ENCODE peak calls at places on chromosomes 1 and 21, in eight cellular contexts. One of them, this sample, is unnamed.

GRCh38 chr1:29685387-29685786 is 449.1 kb downstream of the PTPRU start:
- DNase-seq in fibroblast of the aortic adventitia: no peak
- DNase-seq in AG04449: no peak
- DNase-seq in upper lobe of right lung: peak
- DNase-seq in MCF 10A: no peak
- DNase-seq in heart right ventricle: no peak
- DNase-seq in GM20000: no peak
- DNase-seq in fibroblast of pulmonary artery: no peak
- DNase-seq in this sample: no peak

GRCh38 chr1:38558476-38559179 is 300.9 kb downstream of the RRAGC start:
- DNase-seq in MCF 10A: no peak
- DNase-seq in fibroblast of the aortic adventitia: no peak
- DNase-seq in heart right ventricle: no peak
- DNase-seq in GM20000: no peak
- DNase-seq in upper lobe of right lung: peak
- DNase-seq in AG04449: no peak
- DNase-seq in fibroblast of pulmonary artery: no peak
- DNase-seq in this sample: no peak

GRCh38 chr1:203643213-203644045 is 16.8 kb downstream of the ATP2B4 start:
- DNase-seq in heart right ventricle: no peak
- DNase-seq in GM20000: no peak
- DNase-seq in fibroblast of the aortic adventitia: peak
- DNase-seq in fibroblast of pulmonary artery: peak
- DNase-seq in MCF 10A: peak
- DNase-seq in AG04449: no peak
- DNase-seq in upper lobe of right lung: no peak
- DNase-seq in this sample: no peak

GRCh38 chr1:16046865-16047264 is 3.3 kb downstream of the CLCNKB start:
- DNase-seq in heart right ventricle: no peak
- DNase-seq in fibroblast of pulmonary artery: peak
- DNase-seq in MCF 10A: no peak
- DNase-seq in fibroblast of the aortic adventitia: peak
- DNase-seq in GM20000: no peak
- DNase-seq in AG04449: no peak
- DNase-seq in upper lobe of right lung: no peak
- DNase-seq in this sample: no peak

GRCh38 chr1:215082532-215083407 is at the start of gene KCNK2:
- DNase-seq in fibroblast of pulmonary artery: peak
- DNase-seq in MCF 10A: peak
- DNase-seq in heart right ventricle: no peak
- DNase-seq in upper lobe of right lung: peak
- DNase-seq in AG04449: no peak
- DNase-seq in fibroblast of the aortic adventitia: peak
- DNase-seq in GM20000: peak
- DNase-seq in this sample: no peak

GRCh38 chr1:171438441-171438840 is 46.9 kb upstream of the PRRC2C start:
- DNase-seq in heart right ventricle: peak
- DNase-seq in fibroblast of the aortic adventitia: peak
- DNase-seq in AG04449: peak
- DNase-seq in MCF 10A: peak
- DNase-seq in GM20000: no peak
- DNase-seq in fibroblast of pulmonary artery: peak
- DNase-seq in upper lobe of right lung: no peak
- DNase-seq in this sample: peak

GRCh38 chr1:89221341-89221740 is 22.6 kb upstream of the GBP4 start:
- DNase-seq in fibroblast of pulmonary artery: no peak
- DNase-seq in heart right ventricle: no peak
- DNase-seq in fibroblast of the aortic adventitia: no peak
- DNase-seq in AG04449: no peak
- DNase-seq in MCF 10A: no peak
- DNase-seq in upper lobe of right lung: no peak
- DNase-seq in GM20000: no peak
- DNase-seq in this sample: no peak

GRCh38 chr1:112713466-112714312 is 1.4 kb downstream of the PPM1J start:
- DNase-seq in MCF 10A: no peak
- DNase-seq in fibroblast of pulmonary artery: no peak
- DNase-seq in AG04449: no peak
- DNase-seq in GM20000: peak
- DNase-seq in upper lobe of right lung: no peak
- DNase-seq in fibroblast of the aortic adventitia: no peak
- DNase-seq in heart right ventricle: no peak
- DNase-seq in this sample: no peak

GRCh38 chr1:114671011-114671938 is 1.4 kb upstream of the DENND2C start:
- DNase-seq in fibroblast of pulmonary artery: peak
- DNase-seq in GM20000: peak
- DNase-seq in AG04449: no peak
- DNase-seq in fibroblast of the aortic adventitia: peak
- DNase-seq in upper lobe of right lung: no peak
- DNase-seq in MCF 10A: peak
- DNase-seq in heart right ventricle: no peak
- DNase-seq in this sample: no peak

GRCh38 chr1:42008264-42008663 is 89.5 kb upstream of the HIVEP3 start:
- DNase-seq in heart right ventricle: no peak
- DNase-seq in MCF 10A: no peak
- DNase-seq in GM20000: no peak
- DNase-seq in upper lobe of right lung: no peak
- DNase-seq in fibroblast of pulmonary artery: no peak
- DNase-seq in fibroblast of the aortic adventitia: no peak
- DNase-seq in AG04449: no peak
- DNase-seq in this sample: no peak

GRCh38 chr1:227894306-227894721 is 53.4 kb downstream of the WNT9A start:
- DNase-seq in fibroblast of pulmonary artery: no peak
- DNase-seq in fibroblast of the aortic adventitia: no peak
- DNase-seq in MCF 10A: no peak
- DNase-seq in heart right ventricle: no peak
- DNase-seq in upper lobe of right lung: peak
- DNase-seq in GM20000: no peak
- DNase-seq in AG04449: no peak
- DNase-seq in this sample: no peak

GRCh38 chr1:154556422-154556821 is 2.0 kb downstream of the UBE2Q1 start:
- DNase-seq in GM20000: no peak
- DNase-seq in fibroblast of pulmonary artery: peak
- DNase-seq in MCF 10A: no peak
- DNase-seq in fibroblast of the aortic adventitia: peak
- DNase-seq in upper lobe of right lung: no peak
- DNase-seq in AG04449: no peak
- DNase-seq in heart right ventricle: peak
- DNase-seq in this sample: no peak

GRCh38 chr1:85894651-85895050 is 186.4 kb upstream of the ZNHIT6 start:
- DNase-seq in fibroblast of the aortic adventitia: peak
- DNase-seq in MCF 10A: peak
- DNase-seq in GM20000: peak
- DNase-seq in fibroblast of pulmonary artery: peak
- DNase-seq in upper lobe of right lung: no peak
- DNase-seq in AG04449: no peak
- DNase-seq in heart right ventricle: peak
- DNase-seq in this sample: no peak

DNA sequence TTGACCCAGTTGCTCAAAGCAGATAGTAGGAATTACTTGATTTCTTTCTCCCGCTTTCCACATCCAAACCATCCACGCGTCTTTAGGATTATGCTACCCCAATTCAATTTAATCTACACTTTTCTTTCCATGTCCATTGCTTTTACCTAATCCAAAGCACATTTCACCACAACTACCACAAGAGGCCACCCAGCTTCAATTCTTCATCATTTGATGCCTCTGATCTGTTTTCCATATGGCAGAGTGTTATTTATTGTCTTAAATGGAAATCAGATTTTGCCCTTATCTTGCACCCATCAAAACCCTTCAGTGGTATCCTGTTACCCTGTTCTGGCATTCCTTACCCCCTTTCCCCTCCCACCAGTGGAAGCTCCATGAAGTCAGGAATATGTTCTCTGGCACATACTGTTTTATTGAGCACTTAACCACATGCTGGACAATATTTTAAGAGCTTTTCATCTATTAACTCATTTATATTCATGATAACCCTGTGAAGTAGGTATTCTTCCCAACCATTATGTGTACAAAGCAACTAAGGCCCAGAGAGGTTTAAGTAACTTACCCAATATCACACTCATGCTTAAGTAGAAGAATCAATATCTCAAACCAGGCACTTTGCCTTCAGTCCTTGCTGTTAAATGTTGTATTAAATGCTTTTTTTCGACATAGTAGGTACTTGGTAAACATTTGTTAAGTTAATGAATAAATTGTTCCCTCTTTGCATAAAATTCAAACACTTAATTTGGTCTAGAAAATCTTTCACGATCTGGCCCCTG is 34.6 kb downstream of the CLIC4 start:
- DNase-seq in fibroblast of pulmonary artery: no peak
- DNase-seq in GM20000: no peak
- DNase-seq in upper lobe of right lung: no peak
- DNase-seq in fibroblast of the aortic adventitia: peak
- DNase-seq in MCF 10A: no peak
- DNase-seq in AG04449: no peak
- DNase-seq in heart right ventricle: no peak
- DNase-seq in this sample: no peak
- TF ChIP-seq CTCF in fibroblast of pulmonary artery: peak
- TF ChIP-seq CTCF in GM20000: no peak
- TF ChIP-seq CTCF in upper lobe of right lung: peak
- TF ChIP-seq CTCF in fibroblast of the aortic adventitia: no peak
- TF ChIP-seq CTCF in MCF 10A: no peak
- TF ChIP-seq CTCF in AG04449: no peak
- TF ChIP-seq CTCF in heart right ventricle: peak
- TF ChIP-seq CTCF in this sample: no peak

GRCh38 chr1:48450505-48450904 is 21.5 kb downstream of the SPATA6 start:
- DNase-seq in upper lobe of right lung: no peak
- DNase-seq in AG04449: no peak
- DNase-seq in fibroblast of pulmonary artery: peak
- DNase-seq in heart right ventricle: no peak
- DNase-seq in GM20000: no peak
- DNase-seq in fibroblast of the aortic adventitia: peak
- DNase-seq in MCF 10A: peak
- DNase-seq in this sample: no peak
- TF ChIP-seq CTCF in upper lobe of right lung: peak
- TF ChIP-seq CTCF in AG04449: no peak
- TF ChIP-seq CTCF in fibroblast of pulmonary artery: peak
- TF ChIP-seq CTCF in heart right ventricle: no peak
- TF ChIP-seq CTCF in GM20000: no peak
- TF ChIP-seq CTCF in fibroblast of the aortic adventitia: peak
- TF ChIP-seq CTCF in MCF 10A: no peak
- TF ChIP-seq CTCF in this sample: no peak

GRCh38 chr1:33372677-33373076 is 51.8 kb upstream of the A3GALT2 start:
- DNase-seq in GM20000: no peak
- DNase-seq in MCF 10A: no peak
- DNase-seq in AG04449: no peak
- DNase-seq in upper lobe of right lung: no peak
- DNase-seq in heart right ventricle: no peak
- DNase-seq in fibroblast of pulmonary artery: no peak
- DNase-seq in fibroblast of the aortic adventitia: no peak
- DNase-seq in this sample: no peak
- TF ChIP-seq CTCF in GM20000: no peak
- TF ChIP-seq CTCF in MCF 10A: no peak
- TF ChIP-seq CTCF in AG04449: peak
- TF ChIP-seq CTCF in upper lobe of right lung: no peak
- TF ChIP-seq CTCF in heart right ventricle: no peak
- TF ChIP-seq CTCF in fibroblast of pulmonary artery: peak
- TF ChIP-seq CTCF in fibroblast of the aortic adventitia: no peak
- TF ChIP-seq CTCF in this sample: no peak

GRCh38 chr1:152486400-152487006 is 24.1 kb upstream of the LCE5A start:
- DNase-seq in GM20000: peak
- DNase-seq in fibroblast of the aortic adventitia: no peak
- DNase-seq in upper lobe of right lung: no peak
- DNase-seq in AG04449: no peak
- DNase-seq in heart right ventricle: no peak
- DNase-seq in fibroblast of pulmonary artery: no peak
- DNase-seq in MCF 10A: peak
- DNase-seq in this sample: no peak
- TF ChIP-seq CTCF in GM20000: peak
- TF ChIP-seq CTCF in fibroblast of the aortic adventitia: peak
- TF ChIP-seq CTCF in upper lobe of right lung: no peak
- TF ChIP-seq CTCF in AG04449: no peak
- TF ChIP-seq CTCF in heart right ventricle: no peak
- TF ChIP-seq CTCF in fibroblast of pulmonary artery: peak
- TF ChIP-seq CTCF in MCF 10A: peak
- TF ChIP-seq CTCF in this sample: peak

DNA sequence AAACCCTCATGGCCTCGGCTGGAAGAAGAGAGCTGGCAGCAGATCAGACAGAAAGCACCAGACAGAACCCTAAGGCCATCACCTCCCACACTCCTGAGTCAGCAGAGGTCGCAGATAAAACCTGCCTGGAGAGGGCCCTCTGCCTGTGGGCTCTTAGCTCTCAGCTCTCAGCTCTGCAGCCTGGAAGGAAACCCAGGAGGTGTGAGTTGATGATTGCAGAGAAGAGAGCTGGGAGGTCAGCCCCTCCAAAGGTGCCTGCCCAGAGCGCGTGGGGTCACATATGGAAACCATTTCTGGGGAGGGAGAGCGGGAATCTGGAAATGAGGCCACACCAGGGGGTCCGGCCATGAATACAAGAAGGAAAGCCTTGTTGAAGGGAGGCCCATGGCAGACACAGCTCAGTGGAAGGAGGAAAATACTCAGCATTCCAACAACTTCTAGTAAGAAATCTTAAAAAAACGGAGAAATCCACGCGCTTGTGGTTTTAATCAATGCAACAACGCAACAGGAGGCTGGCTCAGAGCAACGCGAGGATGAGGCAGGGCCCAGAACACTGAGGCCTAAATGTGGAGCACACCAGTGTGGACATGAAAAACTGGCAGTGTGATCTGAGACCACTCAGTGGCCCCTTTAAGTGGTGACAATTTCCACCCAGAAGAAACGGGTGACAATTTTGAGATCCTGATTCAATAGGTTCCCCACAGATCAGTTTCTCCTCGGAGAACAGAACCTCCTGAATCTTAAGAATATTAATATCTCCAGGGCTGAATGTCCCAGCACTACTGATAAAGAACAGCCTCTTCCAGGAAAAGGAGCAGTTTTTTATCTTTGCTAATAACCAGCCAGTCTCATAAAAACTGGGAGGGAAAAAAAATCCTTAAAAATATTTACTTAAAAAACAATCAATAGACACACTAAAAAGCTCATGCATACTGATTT is 45.7 kb downstream of the PSMG1 start:
- DNase-seq in MCF 10A: peak
- DNase-seq in GM20000: no peak
- DNase-seq in upper lobe of right lung: no peak
- DNase-seq in AG04449: no peak
- DNase-seq in fibroblast of the aortic adventitia: peak
- DNase-seq in heart right ventricle: no peak
- DNase-seq in fibroblast of pulmonary artery: peak
- DNase-seq in this sample: no peak
- TF ChIP-seq CTCF in MCF 10A: no peak
- TF ChIP-seq CTCF in GM20000: no peak
- TF ChIP-seq CTCF in upper lobe of right lung: no peak
- TF ChIP-seq CTCF in AG04449: peak
- TF ChIP-seq CTCF in fibroblast of the aortic adventitia: no peak
- TF ChIP-seq CTCF in heart right ventricle: no peak
- TF ChIP-seq CTCF in fibroblast of pulmonary artery: no peak
- TF ChIP-seq CTCF in this sample: no peak

GRCh38 chr1:45334308-45335245 is 5.4 kb upstream of the TOE1 start:
- DNase-seq in upper lobe of right lung: no peak
- DNase-seq in GM20000: no peak
- DNase-seq in heart right ventricle: peak
- DNase-seq in fibroblast of the aortic adventitia: no peak
- DNase-seq in AG04449: no peak
- DNase-seq in MCF 10A: no peak
- DNase-seq in fibroblast of pulmonary artery: peak
- DNase-seq in this sample: no peak
- TF ChIP-seq CTCF in upper lobe of right lung: no peak
- TF ChIP-seq CTCF in GM20000: no peak
- TF ChIP-seq CTCF in heart right ventricle: no peak
- TF ChIP-seq CTCF in fibroblast of the aortic adventitia: no peak
- TF ChIP-seq CTCF in AG04449: no peak
- TF ChIP-seq CTCF in MCF 10A: no peak
- TF ChIP-seq CTCF in fibroblast of pulmonary artery: no peak
- TF ChIP-seq CTCF in this sample: no peak

GRCh38 chr1:185695299-185695698 is 38.9 kb upstream of the HMCN1 start:
- DNase-seq in GM20000: no peak
- DNase-seq in heart right ventricle: no peak
- DNase-seq in AG04449: no peak
- DNase-seq in fibroblast of pulmonary artery: no peak
- DNase-seq in fibroblast of the aortic adventitia: no peak
- DNase-seq in upper lobe of right lung: no peak
- DNase-seq in MCF 10A: peak
- DNase-seq in this sample: no peak
- TF ChIP-seq CTCF in GM20000: no peak
- TF ChIP-seq CTCF in heart right ventricle: peak
- TF ChIP-seq CTCF in AG04449: no peak
- TF ChIP-seq CTCF in fibroblast of pulmonary artery: no peak
- TF ChIP-seq CTCF in fibroblast of the aortic adventitia: peak
- TF ChIP-seq CTCF in upper lobe of right lung: peak
- TF ChIP-seq CTCF in MCF 10A: peak
- TF ChIP-seq CTCF in this sample: no peak

This sample was measured in HFF-Myc.